ENCODE peak calls at places on chromosomes 11 and 22, in five cellular contexts. I, R, G, Y and M are unnamed samples.

GRCh38 chr11:6606471-6607189 is 3.1 kb downstream of the ILK start:
- DNase-seq in I (peak; percentile 84), R (peak; percentile 83), G (peak; percentile 83), Y (peak; percentile 91), M (peak; percentile 91)

GRCh38 chr11:79006854-79007253 is 432.2 kb upstream of the NARS2 start:
- DNase-seq in I (no peak), R (no peak), G (no peak), Y (no peak), M (no peak)

GRCh38 chr11:76268498-76268897 is 62.2 kb upstream of the WNT11 start:
- DNase-seq in I (no peak), R (no peak), G (no peak), Y (no peak), M (no peak)

GRCh38 chr22:21032843-21033688 is 705 bp upstream of the SLC7A4 start:
- DNase-seq in I (no peak), R (no peak), G (no peak), Y (no peak), M (no peak)

GRCh38 chr11:122733301-122733686 is 77.8 kb downstream of the UBASH3B start:
- DNase-seq in I (no peak), R (no peak), G (no peak), Y (no peak), M (peak; percentile 77)

GRCh38 chr11:73977856-73978519 is 4.7 kb downstream of the UCP2 start:
- DNase-seq in I (no peak), R (no peak), G (no peak), Y (no peak), M (no peak)

GRCh38 chr11:10524471-10524870 is 16.5 kb downstream of the RNF141 start:
- DNase-seq in I (no peak), R (no peak), G (no peak), Y (no peak), M (no peak)

GRCh38 chr11:64598797-64599697 is 8.0 kb downstream of the SLC22A12 start:
- DNase-seq in I (no peak), R (no peak), G (no peak), Y (no peak), M (no peak)

GRCh38 chr11:121800704-121801516 is 315.1 kb downstream of the BLID start:
- DNase-seq in I (no peak), R (no peak), G (no peak), Y (no peak), M (peak; percentile 46)

GRCh38 chr11:31780078-31780971 is 30.8 kb downstream of the PAX6 start:
- DNase-seq in I (no peak), R (no peak), G (no peak), Y (no peak), M (no peak)

GRCh38 chr22:50621491-50621880 is 6.5 kb downstream of the ARSA start:
- DNase-seq in I (no peak), R (peak; percentile 38), G (peak; percentile 35), Y (no peak), M (no peak)

GRCh38 chr22:25083414-25084166 is 116.1 kb upstream of the CRYBB3 start:
- DNase-seq in I (no peak), R (no peak), G (peak; percentile 30), Y (peak; percentile 24), M (no peak)

GRCh38 chr22:41036924-41037323 is 55.5 kb upstream of the EP300 start:
- DNase-seq in I (no peak), R (no peak), G (no peak), Y (no peak), M (no peak)

GRCh38 chr11:86802601-86803051 is 2.3 kb downstream of the PRSS23 start:
- DNase-seq in I (no peak), R (peak; percentile 56), G (peak; percentile 78), Y (peak; percentile 29), M (no peak)

GRCh38 chr22:20437253-20438065 is at the start of gene SCARF2:
- DNase-seq in I (no peak), R (no peak), G (no peak), Y (no peak), M (peak; percentile 56)

GRCh38 chr11:24356501-24356900 is 140.4 kb upstream of the LUZP2 start:
- DNase-seq in I (no peak), R (no peak), G (no peak), Y (no peak), M (no peak)

GRCh38 chr11:113447621-113448310 is 27.4 kb downstream of the DRD2 start:
- DNase-seq in I (no peak), R (no peak), G (peak; percentile 93), Y (no peak), M (no peak)

DNA sequence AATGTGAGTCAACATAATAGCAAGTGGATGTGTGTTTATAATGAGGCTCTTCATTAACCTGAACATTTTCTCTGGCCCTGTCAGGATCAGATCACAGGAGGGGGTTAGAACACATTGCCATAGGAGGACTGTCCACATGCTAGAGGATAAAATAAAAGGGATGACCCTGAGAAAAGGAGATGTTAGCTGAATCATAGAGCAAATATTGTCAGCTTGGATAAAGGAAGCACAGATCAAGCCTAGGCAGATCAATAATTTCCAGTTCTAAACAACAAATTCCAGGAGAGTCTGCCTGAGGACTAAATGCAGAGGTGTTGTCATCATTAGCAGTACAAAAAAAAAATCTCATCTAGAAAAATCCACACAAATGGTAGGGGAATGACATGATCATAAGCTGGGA is 337.9 kb downstream of the LRRC4C start:
- DNase-seq in I (no peak), R (no peak), G (no peak), Y (no peak), M (no peak)
- H3K27ac ChIP-seq in I (no peak overlapping the region), R (no peak overlapping the region), G (no peak overlapping the region), Y (no peak overlapping the region), M (no peak overlapping the region)

GRCh38 chr11:61974766-61975631 is 7.6 kb upstream of the FTH1 start:
- DNase-seq in I (peak; percentile 80), R (no peak), G (peak; percentile 63), Y (peak; percentile 89), M (peak; percentile 85)

GRCh38 chr11:61978703-61979661 is 11.5 kb upstream of the FTH1 start:
- DNase-seq in I (no peak), R (no peak), G (no peak), Y (peak; percentile 28), M (peak; percentile 36)

GRCh38 chr11:61976813-61977475 is 9.5 kb upstream of the FTH1 start:
- DNase-seq in I (no peak), R (no peak), G (no peak), Y (no peak), M (no peak)

GRCh38 chr11:61975638-61976419 is 8.4 kb upstream of the FTH1 start:
- DNase-seq in I (no peak), R (no peak), G (no peak), Y (no peak), M (no peak)

DNA sequence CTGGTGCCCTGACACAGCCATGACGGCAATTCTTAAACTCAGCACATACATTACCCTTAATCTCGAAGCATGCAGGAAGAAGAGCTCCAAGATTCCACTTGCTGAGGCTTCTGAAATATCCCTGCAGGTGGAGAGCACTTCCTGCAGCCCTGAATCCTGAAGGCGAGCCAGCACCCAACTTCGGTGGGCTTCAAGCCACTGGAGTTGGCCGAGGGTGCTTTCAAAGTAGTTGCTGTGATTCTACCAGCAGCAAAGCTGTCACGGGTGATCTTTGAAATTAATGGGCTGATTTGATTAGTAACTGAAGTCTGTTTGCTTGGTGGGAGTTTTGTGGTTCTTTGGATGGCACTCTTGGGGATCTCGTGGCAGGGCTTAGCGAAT is 9.0 kb upstream of the FTH1 start:
- DNase-seq in I (no peak), R (no peak), G (no peak), Y (no peak), M (no peak)
- H3K4me1 ChIP-seq in I (peaks cover 79% of the 10 kb centered on the region), R (peaks cover 10% of the 10 kb centered on the region), G (peaks cover 59% of the 10 kb centered on the region), Y (peaks cover 91% of the 10 kb centered on the region), M (peaks cover 71% of the 10 kb centered on the region)

DNA sequence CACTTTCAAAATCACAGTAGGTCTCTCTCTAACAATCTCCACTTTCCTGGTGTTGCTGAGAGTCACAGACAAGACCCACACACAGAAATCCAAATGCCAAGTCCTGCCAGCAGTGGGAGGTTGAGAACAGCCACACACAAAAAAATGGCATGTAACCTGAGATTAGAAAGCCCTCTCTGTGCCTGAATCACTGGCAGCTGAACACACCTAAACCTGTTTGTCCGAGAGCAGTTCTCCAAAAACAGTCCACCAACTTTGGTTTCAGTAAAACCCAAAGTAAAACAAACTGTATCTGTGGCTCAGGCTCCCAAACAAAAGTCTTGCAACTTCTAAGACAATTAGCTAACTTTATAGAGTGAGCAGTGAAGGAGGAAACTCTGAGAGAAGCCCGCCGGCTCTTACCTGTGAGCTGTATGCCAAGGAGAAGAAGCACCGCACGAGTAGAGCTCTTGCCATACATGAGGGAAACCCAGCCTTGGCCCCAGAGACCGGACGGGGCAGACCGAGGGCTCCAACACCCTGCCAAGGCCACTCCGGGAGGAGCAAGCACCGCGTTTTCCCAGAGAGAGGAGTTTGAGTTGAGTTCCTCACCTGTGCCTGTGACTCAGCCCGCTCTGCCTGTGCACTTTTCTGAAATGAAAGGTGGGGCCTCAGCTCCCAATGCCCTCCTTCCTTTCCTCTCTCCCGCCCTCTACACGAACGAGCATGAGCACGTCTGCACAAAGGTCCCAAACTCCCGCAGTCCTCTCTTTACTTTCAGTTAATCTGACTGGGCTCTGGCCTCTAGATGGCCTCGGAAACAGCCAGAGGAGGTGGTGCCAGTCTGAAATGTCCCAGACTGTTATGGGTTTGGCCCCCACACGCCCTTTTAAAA is at the start of gene MPZL2:
- DNase-seq in I (peak; percentile 85), R (peak; percentile 69), G (peak; percentile 98), Y (peak; percentile 76), M (peak; percentile 86)
- TF ChIP-seq CTCF in I (no peak), R (no peak), G (peak; percentile 39), Y (peak; percentile 15), M (no peak)

DNA sequence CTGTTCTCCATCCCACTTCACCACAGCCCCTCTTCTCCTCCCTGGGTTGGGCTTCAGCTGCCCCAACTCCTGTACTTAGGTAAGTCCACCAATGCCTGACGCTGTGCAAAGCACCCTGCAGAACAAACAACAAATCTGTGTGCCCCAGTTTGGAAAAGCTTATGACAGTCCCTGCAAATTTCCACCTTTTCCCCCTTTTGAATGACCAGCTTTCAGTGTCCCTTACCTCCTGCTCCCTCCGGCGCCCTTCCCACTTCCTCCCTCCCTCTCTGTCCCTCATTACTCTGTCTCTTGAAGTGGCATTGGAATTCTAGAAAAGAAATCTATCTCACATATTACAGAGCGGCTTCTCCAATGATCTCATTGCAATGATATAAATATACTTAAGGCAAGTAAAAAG is 352.9 kb upstream of the B3GAT1 start:
- DNase-seq in I (no peak), R (no peak), G (no peak), Y (no peak), M (no peak)
- H3K27ac ChIP-seq in I (no peak overlapping the region), R (no peak overlapping the region), G (no peak overlapping the region), Y (no peak overlapping the region), M (no peak overlapping the region)

GRCh38 chr11:120219157-120219934 is 8.5 kb downstream of the OAF start:
- DNase-seq in I (no peak), R (no peak), G (no peak), Y (no peak), M (no peak)
- H3K4me1 ChIP-seq in I (peaks cover 85% of the 10 kb centered on the region), R (peaks cover 10% of the 10 kb centered on the region), G (no peaks in the 10 kb centered on the region), Y (peaks cover 76% of the 10 kb centered on the region), M (peaks cover 57% of the 10 kb centered on the region)